ENCODE peak calls at places on chromosomes 4 and X, in eight cellular contexts. G is tibial nerve, B is A549, J is suprapubic skin, Q is ovary, Y is transverse colon, M is HepG2, Z is stomach. R is an unnamed sample.

GRCh38 chrX:16946971-16947562 is 609 bp downstream of the REPS2 start:
- DNase-seq in Y (peak), G (no peak), Z (peak), Q (peak), M (no peak), J (no peak), B (no peak), R (peak)

GRCh38 chr4:70701271-70701670 is 12.9 kb downstream of the UTP3 start:
- DNase-seq in Y (no peak), Z (no peak), Q (no peak), B (no peak), J (no peak), G (no peak), M (no peak), R (no peak)

GRCh38 chrX:44621088-44621487 is 78.4 kb upstream of the FUNDC1 start:
- DNase-seq in Z (no peak), Y (peak), B (peak), G (no peak), J (no peak), M (no peak), Q (no peak), R (no peak)

GRCh38 chrX:39149761-39150160 is 348.5 kb downstream of the MID1IP1 start:
- DNase-seq in M (peak), G (peak), Y (peak), Z (peak), B (peak), J (peak), Q (peak), R (peak)

GRCh38 chr4:40763228-40763716 is 13.5 kb downstream of the NSUN7 start:
- DNase-seq in Y (no peak), Q (no peak), M (no peak), G (no peak), B (no peak), Z (no peak), J (no peak), R (no peak)

GRCh38 chrX:45524296-45524695 is 323.6 kb upstream of the DIPK2B start:
- DNase-seq in J (no peak), M (no peak), B (no peak), Y (no peak), Z (no peak), Q (no peak), G (no peak), R (no peak)

GRCh38 chrX:49879656-49880277 is 483 bp downstream of the USP27X start:
- DNase-seq in Y (no peak), J (no peak), Q (no peak), G (no peak), Z (no peak), B (no peak), M (no peak), R (no peak)

GRCh38 chrX:73563740-73564073 is 710 bp downstream of the CHIC1 start:
- DNase-seq in M (no peak), J (no peak), G (no peak), Y (no peak), B (peak), Z (no peak), Q (no peak), R (no peak)

GRCh38 chr4:123967360-123967759 is 570.8 kb downstream of the SPRY1 start:
- DNase-seq in G (no peak), J (no peak), M (no peak), B (no peak), Q (no peak), Y (no peak), Z (no peak), R (no peak)

GRCh38 chr4:6417516-6417915 is 54.9 kb downstream of the PPP2R2C start:
- DNase-seq in G (no peak), Y (no peak), J (no peak), M (no peak), Z (no peak), B (no peak), Q (no peak), R (no peak)

GRCh38 chr4:40199179-40199670 is 2.4 kb downstream of the RHOH start:
- DNase-seq in Y (no peak), Z (no peak), B (no peak), J (no peak), M (no peak), G (no peak), Q (no peak), R (no peak)

GRCh38 chr4:185165605-185166063 is 22.6 kb downstream of the SLC25A4 start:
- DNase-seq in M (no peak), Z (no peak), Q (no peak), G (no peak), B (no peak), J (no peak), Y (no peak), R (no peak)

GRCh38 chr4:186151499-186151898 is 39.9 kb upstream of the CYP4V2 start:
- DNase-seq in G (no peak), Z (no peak), Q (no peak), B (no peak), Y (no peak), M (no peak), J (no peak), R (no peak)

GRCh38 chr4:159705334-159705733 is 602.5 kb downstream of the RAPGEF2 start:
- DNase-seq in Y (no peak), Q (no peak), Z (no peak), B (no peak), M (no peak), G (no peak), J (no peak), R (no peak)

GRCh38 chrX:25810202-25810601 is 327.9 kb upstream of the MAGEB18 start:
- DNase-seq in J (no peak), Q (no peak), G (no peak), Z (no peak), M (no peak), Y (no peak), B (no peak), R (no peak)

GRCh38 chrX:75603833-75604232 is 81.0 kb upstream of the ZDHHC15 start:
- DNase-seq in Q (no peak), J (no peak), Y (no peak), Z (no peak), B (peak), M (peak), G (no peak), R (no peak)

GRCh38 chrX:46587158-46587557 is 13.6 kb downstream of the CHST7 start:
- DNase-seq in M (no peak), B (no peak), Z (no peak), Q (no peak), G (no peak), Y (no peak), J (no peak), R (no peak)

GRCh38 chr4:131613824-131614216 is 1535.3 kb upstream of the PCDH10 start:
- DNase-seq in G (no peak), Q (no peak), B (no peak), J (no peak), M (no peak), Y (no peak), Z (no peak), R (no peak)

GRCh38 chr4:2054217-2054616 is 4.9 kb upstream of the NAT8L start:
- DNase-seq in Z (no peak), Q (no peak), Y (no peak), G (no peak), J (no peak), M (no peak), B (no peak), R (no peak)

GRCh38 chr4:15234101-15234500 is 193.7 kb upstream of the C1QTNF7 start:
- DNase-seq in Q (no peak), J (no peak), Y (no peak), M (no peak), G (no peak), Z (no peak), B (no peak), R (no peak)

GRCh38 chr4:168797738-168798375 is 212.2 kb downstream of the CBR4 start:
- DNase-seq in B (no peak), Y (no peak), M (no peak), G (no peak), Z (no peak), Q (no peak), J (no peak), R (no peak)
- TF ChIP-seq EP300 in B (no peak), Y (no peak), M (no peak), G (no peak), Z (no peak), Q (no peak), J (no peak), R (no peak)

DNA sequence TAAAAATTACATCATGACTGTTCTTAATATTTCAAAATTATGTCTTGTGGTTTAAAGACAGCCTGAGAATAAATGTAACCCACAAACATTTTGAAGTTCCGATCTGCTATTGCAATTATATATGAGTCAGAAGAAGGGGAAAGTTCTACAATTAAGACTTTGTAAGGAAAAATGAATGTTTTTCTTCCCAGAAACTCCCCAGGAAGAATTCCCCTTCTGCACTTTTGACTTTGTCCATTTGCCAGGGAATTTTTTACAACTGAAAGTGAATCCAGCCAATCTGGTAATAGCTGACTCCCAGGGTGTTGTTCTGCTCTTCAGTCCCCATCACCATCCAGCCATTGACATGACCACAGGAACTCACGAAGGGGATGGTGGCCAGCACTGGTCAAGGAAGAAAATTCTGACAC is 61.6 kb upstream of the NOCT start:
- DNase-seq in G (no peak), Y (no peak), M (no peak), Q (no peak), J (no peak), Z (no peak), B (no peak), R (no peak)
- TF ChIP-seq EP300 in G (peak), Y (no peak), M (no peak), Q (no peak), J (no peak), Z (no peak), B (no peak), R (no peak)

GRCh38 chrX:9606971-9607370 is 142.1 kb downstream of the TBL1X start:
- DNase-seq in M (no peak), B (no peak), G (no peak), Q (no peak), Y (no peak), J (no peak), Z (no peak), R (no peak)

GRCh38 chrX:9609987-9610386 is 145.1 kb downstream of the TBL1X start:
- DNase-seq in Z (no peak), M (no peak), Y (no peak), J (no peak), B (no peak), G (no peak), Q (no peak), R (no peak)

GRCh38 chrX:9604908-9605306 is 140.0 kb downstream of the TBL1X start:
- DNase-seq in B (no peak), M (no peak), Y (no peak), Q (no peak), J (no peak), G (no peak), Z (no peak), R (no peak)

GRCh38 chrX:9604111-9604907 is 139.5 kb downstream of the TBL1X start:
- DNase-seq in G (peak), B (no peak), Y (no peak), J (no peak), Z (no peak), Q (peak), M (no peak), R (no peak)

GRCh38 chrX:9605484-9605883 is 140.6 kb downstream of the TBL1X start:
- DNase-seq in B (no peak), M (no peak), G (no peak), J (no peak), Z (no peak), Y (no peak), Q (no peak), R (no peak)
- TF ChIP-seq EP300 in B (no peak), M (no peak), G (no peak), J (no peak), Z (no peak), Y (no peak), Q (no peak), R (no peak)

DNA sequence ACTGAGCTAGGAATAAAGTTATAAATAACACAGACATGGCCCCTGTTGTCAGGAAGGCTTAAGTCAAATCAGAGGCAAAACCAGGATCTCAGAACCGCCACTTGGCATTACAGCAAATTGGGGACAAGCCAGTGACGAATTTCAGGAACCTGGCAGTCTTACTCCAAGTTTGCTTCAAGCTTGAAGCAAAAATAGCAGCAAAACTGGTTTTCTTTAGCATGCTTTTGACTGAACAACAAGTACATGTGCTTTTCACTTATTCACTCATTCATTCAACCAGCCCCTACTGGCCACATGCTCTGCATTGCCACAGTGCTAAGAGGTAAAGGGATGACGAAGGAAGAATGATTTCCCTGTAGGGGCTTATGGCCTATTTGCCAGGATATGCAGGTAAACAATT is 253.9 kb upstream of the PPARGC1A start:
- DNase-seq in G (no peak), J (no peak), Q (no peak), Z (no peak), M (no peak), Y (no peak), B (no peak), R (no peak)
- TF ChIP-seq EP300 in G (no peak), J (no peak), Q (no peak), Z (no peak), M (no peak), Y (no peak), B (no peak), R (no peak)

DNA sequence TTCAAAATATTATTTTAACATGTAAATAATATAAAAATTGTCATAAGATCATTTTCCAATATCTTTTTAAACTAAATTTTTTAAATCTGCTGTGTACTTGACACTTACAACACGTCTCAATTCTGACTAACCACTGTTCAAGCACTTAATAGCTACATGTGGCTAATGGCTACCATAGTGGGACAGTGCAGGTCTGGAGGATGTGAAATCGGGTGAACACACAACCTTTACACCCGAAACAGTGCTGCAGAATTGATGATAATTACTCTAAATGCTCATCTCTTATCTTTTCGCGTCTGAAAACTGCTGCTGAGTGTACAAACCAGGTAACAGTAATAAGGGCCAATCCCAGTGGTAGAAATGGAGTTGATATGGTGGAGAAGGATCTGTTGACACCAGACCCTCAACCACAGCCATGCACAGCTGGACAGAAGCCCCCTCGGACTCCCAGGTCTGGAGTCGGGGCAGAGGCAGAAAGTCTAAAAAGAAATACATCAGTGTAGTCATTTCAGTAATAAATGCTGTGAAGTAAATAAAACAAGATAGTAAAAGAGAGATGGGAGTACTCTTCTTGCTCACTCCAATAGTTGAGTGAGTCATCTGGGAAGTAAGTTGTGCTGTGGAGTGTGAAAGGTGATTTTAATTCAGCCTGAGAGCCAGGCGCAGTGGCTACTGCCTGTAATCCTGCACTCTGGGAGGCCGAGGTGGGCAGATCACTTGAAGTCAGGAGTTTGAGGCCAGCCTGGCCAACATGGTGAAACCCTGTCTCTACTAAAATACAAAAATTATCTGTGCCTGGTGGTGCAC is 150.0 kb downstream of the CBR4 start:
- DNase-seq in Q (no peak), B (no peak), Y (no peak), J (no peak), G (no peak), Z (no peak), M (no peak), R (no peak)
- TF ChIP-seq EP300 in Q (no peak), B (no peak), Y (no peak), J (no peak), G (no peak), Z (no peak), M (no peak), R (no peak)

R was measured in sigmoid colon.